ENCODE peak calls at places on chromosomes 16 and 17, in six cellular contexts. N is colonic mucosa; Y is CD8-positive, alpha-beta T cell; A is effector memory CD4-positive, alpha-beta T cell; L is left ventricle myocardium inferior; W is cardiac muscle cell. F is an unnamed sample. For H3K4me1, the result is how much of the 10 kb centered on the place peaks cover.

GRCh38 chr17:16516594-16517018 is 24.6 kb upstream of the LRRC75A start:
- DNase-seq in N (no peak), Y (no peak), A (no peak), L (no peak), W (peak), F (no peak)

GRCh38 chr17:41806685-41807445 is 4.9 kb downstream of the P3H4 start:
- DNase-seq in N (peak), Y (no peak), A (no peak), L (no peak), W (no peak), F (no peak)

GRCh38 chr17:8621585-8621984 is 8.9 kb downstream of the MYH10 start:
- DNase-seq in N (no peak), Y (no peak), A (no peak), L (no peak), W (no peak), F (no peak)

GRCh38 chr17:32258383-32259121 is 7.1 kb upstream of the RHBDL3 start:
- DNase-seq in N (no peak), Y (no peak), A (no peak), L (no peak), W (no peak), F (no peak)

GRCh38 chr16:84788968-84789371 is 30.8 kb upstream of the CRISPLD2 start:
- DNase-seq in N (no peak), Y (no peak), A (no peak), L (no peak), W (no peak), F (no peak)

GRCh38 chr16:66372078-66372897 is 5.8 kb downstream of the CDH5 start:
- DNase-seq in N (no peak), Y (no peak), A (no peak), L (no peak), W (no peak), F (no peak)

GRCh38 chr17:80023261-80024205 is 12.1 kb downstream of the TBC1D16 start:
- DNase-seq in N (no peak), Y (no peak), A (no peak), L (no peak), W (no peak), F (no peak)

GRCh38 chr17:60421273-60422161 is 772 bp upstream of the CHCT1 start:
- DNase-seq in N (peak), Y (peak), A (peak), L (peak), W (peak), F (peak)

GRCh38 chr17:61235821-61236197 is 163.8 kb upstream of the TBX2 start:
- DNase-seq in N (no peak), Y (no peak), A (no peak), L (no peak), W (peak), F (no peak)

GRCh38 chr16:4184038-4184702 is 57.7 kb downstream of the SRL start:
- DNase-seq in N (peak), Y (no peak), A (no peak), L (no peak), W (no peak), F (no peak)

GRCh38 chr17:42704495-42705494 is 22.5 kb downstream of the CNTNAP1 start:
- DNase-seq in N (no peak), Y (no peak), A (no peak), L (no peak), W (no peak), F (no peak)

GRCh38 chr17:79937981-79938695 is 97.5 kb downstream of the TBC1D16 start:
- DNase-seq in N (no peak), Y (no peak), A (no peak), L (no peak), W (no peak), F (no peak)

GRCh38 chr17:14038206-14038605 is 31.1 kb upstream of the COX10 start:
- DNase-seq in N (no peak), Y (no peak), A (no peak), L (no peak), W (no peak), F (no peak)

GRCh38 chr17:56742601-56743000 is 91.1 kb downstream of the C17orf67 start:
- DNase-seq in N (no peak), Y (no peak), A (no peak), L (no peak), W (no peak), F (no peak)

GRCh38 chr16:85312174-85312573 is 199.9 kb upstream of the CIBAR2 start:
- DNase-seq in N (no peak), Y (no peak), A (no peak), L (no peak), W (no peak), F (no peak)

GRCh38 chr16:85399583-85400284 is 213.4 kb upstream of the GSE1 start:
- DNase-seq in N (peak), Y (no peak), A (no peak), L (peak), W (no peak), F (no peak)

GRCh38 chr17:41835800-41836549 is at the start of gene NT5C3B:
- DNase-seq in N (peak), Y (peak), A (no peak), L (peak), W (peak), F (peak)

GRCh38 chr16:19882186-19882585 is 2.5 kb downstream of the GPRC5B start:
- DNase-seq in N (no peak), Y (no peak), A (no peak), L (no peak), W (no peak), F (no peak)

GRCh38 chr16:30559690-30560089 is 1.5 kb upstream of the ZNF764 start:
- DNase-seq in N (no peak), Y (no peak), A (no peak), L (no peak), W (no peak), F (no peak)

GRCh38 chr16:30557397-30557949 is 701 bp downstream of the ZNF764 start:
- DNase-seq in N (peak), Y (no peak), A (no peak), L (no peak), W (no peak), F (peak)

GRCh38 chr16:30557950-30558788 is at the start of gene ZNF764:
- DNase-seq in N (peak), Y (peak), A (peak), L (peak), W (peak), F (peak)

GRCh38 chr16:30561212-30561816 is 3.1 kb upstream of the ZNF764 start:
- DNase-seq in N (peak), Y (no peak), A (no peak), L (no peak), W (no peak), F (no peak)

GRCh38 chr16:30558789-30559377 is 709 bp upstream of the ZNF764 start:
- DNase-seq in N (no peak), Y (no peak), A (no peak), L (no peak), W (no peak), F (no peak)
- H3K4me3 ChIP-seq in N (peak), Y (peak), A (no peak), L (peak), W (no peak), F (peak)

DNA sequence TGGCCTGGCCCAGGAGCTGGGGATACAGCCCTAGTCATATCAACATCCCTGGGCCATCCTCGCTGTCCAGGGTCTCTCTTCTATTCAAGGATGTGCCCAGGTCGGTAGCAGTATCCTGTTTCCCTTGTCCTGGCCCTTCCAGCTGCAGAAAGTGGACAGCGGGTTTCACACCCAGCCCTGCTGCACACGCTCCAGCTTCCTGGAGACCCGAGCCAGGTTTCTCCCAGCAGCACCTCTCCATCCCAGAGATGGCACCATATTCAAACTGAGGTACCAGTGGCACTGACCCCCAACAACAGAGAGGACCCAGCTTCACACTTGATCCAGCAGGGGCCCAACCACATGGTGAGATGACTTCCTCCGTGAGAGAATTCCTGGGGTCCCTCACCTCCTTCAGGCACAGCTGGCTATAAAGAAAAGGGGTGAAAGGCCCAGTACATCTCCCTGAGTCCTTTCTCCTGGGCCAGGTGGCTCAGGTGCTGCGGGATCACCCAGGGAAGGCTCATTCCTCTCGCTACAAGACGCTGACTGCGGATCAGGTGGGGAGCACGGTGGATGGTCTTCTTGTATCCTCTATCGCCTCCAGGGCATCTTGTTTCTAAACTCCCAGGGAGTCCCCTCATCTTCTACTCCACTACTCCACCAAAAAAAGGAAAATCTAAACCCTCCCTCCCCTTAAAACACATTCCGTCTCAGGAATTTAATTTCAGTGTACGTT is 1.4 kb downstream of the CUEDC1 start:
- DNase-seq in N (no peak), Y (no peak), A (no peak), L (peak), W (no peak), F (no peak)
- H3K4me1 ChIP-seq in N (under half), Y (under half), A (under half), L (half or more), W (under half), F (under half)

GRCh38 chr17:81509687-81510523 is 2.7 kb downstream of the ACTG1 start:
- DNase-seq in N (peak), Y (no peak), A (no peak), L (no peak), W (peak), F (peak)
- H3K27ac ChIP-seq in N (peak), Y (peak), A (peak), L (peak), W (peak), F (peak)

GRCh38 chr17:50148226-50149098 is 2.0 kb downstream of the PPP1R9B start:
- DNase-seq in N (peak), Y (peak), A (peak), L (peak), W (no peak), F (peak)

GRCh38 chr17:50146230-50146926 is 4.1 kb downstream of the PPP1R9B start:
- DNase-seq in N (no peak), Y (no peak), A (no peak), L (no peak), W (no peak), F (no peak)

GRCh38 chr17:50147841-50148225 is 2.6 kb downstream of the PPP1R9B start:
- DNase-seq in N (no peak), Y (no peak), A (no peak), L (no peak), W (no peak), F (no peak)

GRCh38 chr17:50145532-50146229 is 4.8 kb downstream of the PPP1R9B start:
- DNase-seq in N (no peak), Y (no peak), A (no peak), L (no peak), W (no peak), F (no peak)

GRCh38 chr17:50146927-50147640 is 3.4 kb downstream of the PPP1R9B start:
- DNase-seq in N (no peak), Y (no peak), A (no peak), L (no peak), W (no peak), F (peak)
- H3K4me3 ChIP-seq in N (peak), Y (peak), A (peak), L (peak), W (peak), F (peak)

GRCh38 chr16:1613240-1613639 is 1.1 kb downstream of the CRAMP1 start:
- DNase-seq in N (peak), Y (no peak), A (no peak), L (no peak), W (no peak), F (no peak)

GRCh38 chr16:1610841-1611653 is 825 bp downstream of the IFT140 start:
- DNase-seq in N (no peak), Y (no peak), A (no peak), L (no peak), W (no peak), F (no peak)

GRCh38 chr16:1613728-1614225 is 1.6 kb downstream of the CRAMP1 start:
- DNase-seq in N (peak), Y (no peak), A (no peak), L (no peak), W (peak), F (no peak)

GRCh38 chr16:1614226-1615102 is 2.3 kb downstream of the CRAMP1 start:
- DNase-seq in N (peak), Y (peak), A (no peak), L (no peak), W (peak), F (peak)

GRCh38 chr16:1612320-1613111 is at the start of gene CRAMP1:
- DNase-seq in N (peak), Y (no peak), A (no peak), L (no peak), W (no peak), F (peak)
- H3K4me1 ChIP-seq in N (under half), Y (under half), A (under half), L (half or more), W (under half), F (under half)

GRCh38 chr16:89484088-89484501 is 6.3 kb downstream of the ANKRD11 start:
- DNase-seq in N (no peak), Y (no peak), A (no peak), L (no peak), W (no peak), F (peak)
- H3K27ac ChIP-seq in N (no peak), Y (peak), A (peak), L (peak), W (no peak), F (peak)

GRCh38 chr17:72223816-72224215 is 103.0 kb downstream of the SOX9 start:
- DNase-seq in N (no peak), Y (no peak), A (no peak), L (no peak), W (no peak), F (no peak)

GRCh38 chr17:72222571-72222970 is 101.8 kb downstream of the SOX9 start:
- DNase-seq in N (no peak), Y (no peak), A (no peak), L (no peak), W (no peak), F (no peak)

GRCh38 chr17:72226322-72226721 is 105.5 kb downstream of the SOX9 start:
- DNase-seq in N (no peak), Y (no peak), A (no peak), L (no peak), W (no peak), F (no peak)

GRCh38 chr17:72219824-72220473 is 99.1 kb downstream of the SOX9 start:
- DNase-seq in N (no peak), Y (no peak), A (no peak), L (no peak), W (peak), F (no peak)

GRCh38 chr17:72222971-72223370 is 102.2 kb downstream of the SOX9 start:
- DNase-seq in N (no peak), Y (no peak), A (no peak), L (no peak), W (no peak), F (no peak)
- H3K4me3 ChIP-seq in N (no peak), Y (no peak), A (no peak), L (no peak), W (no peak), F (no peak)

DNA sequence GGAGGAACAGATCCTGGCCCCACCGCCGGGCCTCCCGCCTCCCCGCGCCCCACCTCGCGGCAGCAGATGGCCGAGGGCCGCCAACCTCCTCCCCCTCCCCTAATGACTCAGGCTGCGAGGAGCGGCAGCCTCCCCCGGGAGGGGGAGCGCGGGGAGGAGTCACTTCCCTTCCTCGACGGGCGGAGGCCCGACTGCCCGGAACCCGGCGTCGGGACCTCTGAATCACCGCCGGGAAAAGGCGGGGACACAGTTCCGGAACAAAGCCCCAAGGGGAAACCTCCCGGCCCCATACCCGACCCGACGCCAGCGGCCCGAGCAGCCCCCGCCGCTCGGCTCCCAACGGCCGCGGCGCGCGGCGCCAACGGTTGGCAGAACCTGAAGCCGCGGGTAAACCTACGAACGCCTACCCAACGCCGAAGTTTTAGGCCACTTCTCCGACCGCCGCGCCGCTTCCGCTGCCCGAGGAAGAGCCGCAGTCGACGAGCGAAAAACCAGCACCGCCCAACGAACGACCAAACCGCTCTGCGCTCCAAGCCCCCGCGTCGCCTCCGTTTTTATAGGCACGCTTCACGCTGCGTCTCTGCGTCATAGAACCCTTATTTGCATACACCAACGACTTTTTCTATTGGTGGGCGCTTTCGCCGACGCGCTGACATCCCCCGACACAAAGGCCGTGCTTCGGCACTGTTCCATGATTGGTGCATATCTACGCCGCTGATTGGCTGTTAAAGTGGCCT is 5.2 kb upstream of the UNK start:
- DNase-seq in N (peak), Y (peak), A (peak), L (peak), W (peak), F (peak)
- H3K4me1 ChIP-seq in N (under half), Y (under half), A (under half), L (half or more), W (under half), F (under half)

DNA sequence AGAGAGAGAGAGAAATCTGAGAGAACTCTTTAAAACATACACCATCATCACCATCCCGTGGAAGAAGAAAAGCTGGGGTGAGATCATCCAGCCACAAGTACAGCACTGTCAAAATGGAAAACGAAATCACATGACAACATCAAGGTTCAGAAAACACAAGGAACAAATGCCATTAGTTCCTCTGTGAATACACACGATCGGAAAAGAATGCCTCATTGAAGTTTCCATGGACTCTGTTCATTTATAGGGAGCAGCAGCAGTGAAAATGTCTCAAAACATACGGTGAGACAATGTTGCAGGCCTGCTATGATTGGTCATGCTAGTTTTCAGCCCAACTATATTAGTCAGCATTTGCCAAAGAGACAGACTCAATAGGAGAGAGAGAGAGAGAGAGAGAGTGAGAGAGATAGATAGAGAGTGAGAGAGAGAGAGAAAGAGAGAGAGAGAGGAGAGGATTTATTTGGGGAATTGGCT is 4.4 kb downstream of the CFAP97D1 start:
- DNase-seq in N (no peak), Y (no peak), A (no peak), L (no peak), W (no peak), F (no peak)
- H3K27ac ChIP-seq in N (no peak), Y (no peak), A (no peak), L (no peak), W (no peak), F (no peak)

F was measured in CD4-positive, alpha-beta memory T cell.